ENCODE peak calls at places on chromosome 19, in six cellular contexts. One of them, this sample, is unnamed.

GRCh38 chr19:32599258-32599657 is 18.3 kb downstream of the PDCD5 start:
- DNase-seq in GM12878: no peak
- DNase-seq in K562: no peak
- DNase-seq in H1: no peak
- DNase-seq in HepG2: no peak
- DNase-seq in HCT116: no peak
- DNase-seq in this sample: no peak

GRCh38 chr19:15452111-15453047 is 2.6 kb upstream of the WIZ start:
- DNase-seq in HepG2: peak; percentile 69
- DNase-seq in GM12878: no peak
- DNase-seq in K562: peak; percentile 99
- DNase-seq in HCT116: peak; percentile 91
- DNase-seq in H1: peak; percentile 91
- DNase-seq in this sample: peak; percentile 89

GRCh38 chr19:20278342-20278741 is 111.3 kb downstream of the ZNF486 start:
- DNase-seq in GM12878: no peak
- DNase-seq in HCT116: no peak
- DNase-seq in K562: no peak
- DNase-seq in HepG2: peak; percentile 30
- DNase-seq in H1: no peak
- DNase-seq in this sample: no peak

GRCh38 chr19:15379996-15380647 is 535 bp upstream of the AKAP8 start:
- DNase-seq in HCT116: peak; percentile 23
- DNase-seq in K562: peak; percentile 68
- DNase-seq in HepG2: peak; percentile 48
- DNase-seq in GM12878: no peak
- DNase-seq in H1: peak; percentile 68
- DNase-seq in this sample: peak; percentile 70

GRCh38 chr19:20968092-20968491 is 45.0 kb downstream of the ZNF85 start:
- DNase-seq in HCT116: no peak
- DNase-seq in HepG2: no peak
- DNase-seq in K562: no peak
- DNase-seq in H1: no peak
- DNase-seq in GM12878: no peak
- DNase-seq in this sample: no peak

GRCh38 chr19:39411006-39411831 is 1.2 kb upstream of the PLEKHG2 start:
- DNase-seq in HepG2: peak; percentile 88
- DNase-seq in K562: no peak
- DNase-seq in H1: no peak
- DNase-seq in HCT116: no peak
- DNase-seq in GM12878: no peak
- DNase-seq in this sample: no peak

GRCh38 chr19:51546650-51547396 is 15.4 kb upstream of the SIGLEC6 start:
- DNase-seq in HCT116: no peak
- DNase-seq in K562: peak; percentile 79
- DNase-seq in H1: no peak
- DNase-seq in HepG2: no peak
- DNase-seq in GM12878: no peak
- DNase-seq in this sample: no peak

GRCh38 chr19:51891193-51891747 is 3.5 kb upstream of the ZNF577 start:
- DNase-seq in HepG2: no peak
- DNase-seq in HCT116: no peak
- DNase-seq in K562: no peak
- DNase-seq in H1: no peak
- DNase-seq in GM12878: no peak
- DNase-seq in this sample: no peak

GRCh38 chr19:11617207-11618062 is 20.2 kb downstream of the ZNF627 start:
- DNase-seq in GM12878: no peak
- DNase-seq in HepG2: no peak
- DNase-seq in H1: no peak
- DNase-seq in K562: no peak
- DNase-seq in HCT116: no peak
- DNase-seq in this sample: no peak

GRCh38 chr19:30671622-30672051 is 299.5 kb downstream of the ZNF536 start:
- DNase-seq in HepG2: no peak
- DNase-seq in H1: no peak
- DNase-seq in GM12878: no peak
- DNase-seq in HCT116: no peak
- DNase-seq in K562: no peak
- DNase-seq in this sample: no peak

GRCh38 chr19:45169602-45170001 is 8.4 kb downstream of the TRAPPC6A start:
- DNase-seq in K562: no peak
- DNase-seq in H1: no peak
- DNase-seq in GM12878: no peak
- DNase-seq in HCT116: no peak
- DNase-seq in HepG2: no peak
- DNase-seq in this sample: no peak

GRCh38 chr19:58497634-58498170 is 14.1 kb downstream of the SLC27A5 start:
- DNase-seq in H1: no peak
- DNase-seq in HCT116: no peak
- DNase-seq in GM12878: no peak
- DNase-seq in K562: no peak
- DNase-seq in HepG2: no peak
- DNase-seq in this sample: no peak

GRCh38 chr19:54459282-54460229 is 4.0 kb downstream of the LENG9 start:
- DNase-seq in K562: no peak
- DNase-seq in GM12878: no peak
- DNase-seq in HCT116: no peak
- DNase-seq in HepG2: no peak
- DNase-seq in H1: no peak
- DNase-seq in this sample: no peak

GRCh38 chr19:53183146-53183545 is 10.0 kb downstream of the ZNF665 start:
- DNase-seq in HCT116: no peak
- DNase-seq in HepG2: no peak
- DNase-seq in K562: no peak
- DNase-seq in H1: no peak
- DNase-seq in GM12878: no peak
- DNase-seq in this sample: no peak

GRCh38 chr19:10424011-10424637 is 3.8 kb downstream of the PDE4A start:
- DNase-seq in H1: no peak
- DNase-seq in HCT116: no peak
- DNase-seq in HepG2: peak; percentile 58
- DNase-seq in GM12878: no peak
- DNase-seq in K562: peak; percentile 88
- DNase-seq in this sample: no peak

GRCh38 chr19:54137913-54138776 is 583 bp downstream of the CNOT3 start:
- DNase-seq in H1: no peak
- DNase-seq in GM12878: no peak
- DNase-seq in K562: peak; percentile 36
- DNase-seq in HCT116: no peak
- DNase-seq in HepG2: no peak
- DNase-seq in this sample: no peak

GRCh38 chr19:12155324-12155723 is 1.2 kb downstream of the ZNF625 start:
- DNase-seq in HepG2: no peak
- DNase-seq in HCT116: no peak
- DNase-seq in K562: no peak
- DNase-seq in H1: no peak
- DNase-seq in GM12878: no peak
- DNase-seq in this sample: no peak

GRCh38 chr19:51375504-51376221 is 3.2 kb upstream of the NKG7 start:
- DNase-seq in HCT116: no peak
- DNase-seq in GM12878: peak; percentile 61
- DNase-seq in H1: no peak
- DNase-seq in K562: no peak
- DNase-seq in HepG2: no peak
- DNase-seq in this sample: no peak

GRCh38 chr19:10816691-10817090 is 19.3 kb downstream of the TMED1 start:
- DNase-seq in K562: no peak
- DNase-seq in H1: no peak
- DNase-seq in GM12878: no peak
- DNase-seq in HCT116: no peak
- DNase-seq in HepG2: no peak
- DNase-seq in this sample: no peak

GRCh38 chr19:54311486-54311885 is 1.5 kb downstream of the LILRA5 start:
- DNase-seq in HCT116: no peak
- DNase-seq in GM12878: no peak
- DNase-seq in H1: no peak
- DNase-seq in K562: no peak
- DNase-seq in HepG2: no peak
- DNase-seq in this sample: no peak

GRCh38 chr19:55443045-55443823 is at the start of gene SHISA7:
- DNase-seq in HCT116: no peak
- DNase-seq in GM12878: no peak
- DNase-seq in HepG2: no peak
- DNase-seq in K562: peak; percentile 28
- DNase-seq in H1: no peak
- DNase-seq in this sample: no peak

GRCh38 chr19:4930664-4931063 is 21.4 kb downstream of the UHRF1 start:
- DNase-seq in H1: no peak
- DNase-seq in HepG2: no peak
- DNase-seq in K562: peak; percentile 28
- DNase-seq in HCT116: no peak
- DNase-seq in GM12878: no peak
- DNase-seq in this sample: no peak

GRCh38 chr19:46723023-46723461 is 6.1 kb upstream of the PRKD2 start:
- DNase-seq in K562: no peak
- DNase-seq in HCT116: no peak
- DNase-seq in H1: no peak
- DNase-seq in GM12878: no peak
- DNase-seq in HepG2: no peak
- DNase-seq in this sample: no peak

GRCh38 chr19:16509141-16510061 is 13.2 kb downstream of the C19orf44 start:
- DNase-seq in HCT116: no peak
- DNase-seq in K562: no peak
- DNase-seq in H1: no peak
- DNase-seq in HepG2: no peak
- DNase-seq in GM12878: no peak
- DNase-seq in this sample: no peak

GRCh38 chr19:49997709-49998108 is 27.5 kb downstream of the VRK3 start:
- DNase-seq in H1: no peak
- DNase-seq in K562: peak; percentile 79
- DNase-seq in HCT116: peak; percentile 49
- DNase-seq in HepG2: peak; percentile 56
- DNase-seq in GM12878: peak; percentile 26
- DNase-seq in this sample: no peak

GRCh38 chr19:13841339-13842293 is 35.3 kb upstream of the NANOS3 start:
- DNase-seq in GM12878: no peak
- DNase-seq in K562: no peak
- DNase-seq in H1: no peak
- DNase-seq in HCT116: no peak
- DNase-seq in HepG2: no peak
- DNase-seq in this sample: no peak

GRCh38 chr19:35712529-35712909 is 5.3 kb upstream of the KMT2B start:
- DNase-seq in H1: no peak
- DNase-seq in HCT116: no peak
- DNase-seq in K562: no peak
- DNase-seq in GM12878: no peak
- DNase-seq in HepG2: no peak
- DNase-seq in this sample: no peak

GRCh38 chr19:46221981-46222610 is 7.4 kb upstream of the IGFL1 start:
- DNase-seq in K562: no peak
- DNase-seq in HepG2: no peak
- DNase-seq in H1: no peak
- DNase-seq in GM12878: no peak
- DNase-seq in HCT116: no peak
- DNase-seq in this sample: no peak

GRCh38 chr19:51387924-51388389 is at the start of gene LIM2:
- DNase-seq in GM12878: no peak
- DNase-seq in H1: no peak
- DNase-seq in K562: no peak
- DNase-seq in HepG2: peak; percentile 59
- DNase-seq in HCT116: no peak
- DNase-seq in this sample: no peak

GRCh38 chr19:11984986-11985385 is 20.1 kb downstream of the ZNF763 start:
- DNase-seq in GM12878: no peak
- DNase-seq in K562: peak; percentile 16
- DNase-seq in HepG2: peak; percentile 39
- DNase-seq in HCT116: no peak
- DNase-seq in H1: no peak
- DNase-seq in this sample: no peak

GRCh38 chr19:48991011-48991609 is 2.0 kb downstream of the GYS1 start:
- DNase-seq in HepG2: no peak
- DNase-seq in H1: no peak
- DNase-seq in HCT116: no peak
- DNase-seq in GM12878: no peak
- DNase-seq in K562: no peak
- DNase-seq in this sample: no peak
- H3K4me1 ChIP-seq in HepG2: peaks cover 35% of the 10 kb centered on the region
- H3K4me1 ChIP-seq in H1: no peaks in the 10 kb centered on the region
- H3K4me1 ChIP-seq in HCT116: peaks cover 19% of the 10 kb centered on the region
- H3K4me1 ChIP-seq in GM12878: peaks cover 3% of the 10 kb centered on the region
- H3K4me1 ChIP-seq in K562: peaks cover 35% of the 10 kb centered on the region
- H3K4me1 ChIP-seq in this sample: peaks cover 17% of the 10 kb centered on the region

GRCh38 chr19:6705931-6706632 is 14.4 kb downstream of the C3 start:
- DNase-seq in HCT116: no peak
- DNase-seq in HepG2: no peak
- DNase-seq in GM12878: no peak
- DNase-seq in H1: no peak
- DNase-seq in K562: no peak
- DNase-seq in this sample: no peak
- TF ChIP-seq ZNF274 in HCT116: no peak
- TF ChIP-seq ZNF274 in HepG2: no peak
- TF ChIP-seq ZNF274 in GM12878: no peak
- TF ChIP-seq ZNF274 in H1: no peak
- TF ChIP-seq ZNF274 in K562: no peak
- TF ChIP-seq ZNF274 in this sample: no peak

DNA sequence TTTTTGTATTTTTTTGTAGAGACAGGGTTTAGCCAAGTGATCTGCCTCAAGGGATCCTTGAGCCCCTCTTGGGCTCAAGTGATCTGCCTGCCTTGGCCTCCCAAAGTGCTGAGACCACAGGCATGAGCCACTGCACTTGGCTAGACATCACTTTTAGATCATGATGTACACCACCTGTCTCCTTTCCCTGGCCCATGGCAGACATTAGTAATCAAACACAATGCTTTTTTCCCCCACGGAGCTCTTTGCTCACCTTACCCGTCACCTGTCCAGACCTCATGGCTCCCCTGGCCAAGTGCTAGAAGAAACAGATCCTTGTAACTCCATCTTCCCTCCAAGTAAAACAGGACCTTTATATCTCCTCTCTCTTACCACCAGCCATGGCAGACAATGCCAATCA is 18.4 kb downstream of the NUMBL start:
- DNase-seq in H1: no peak
- DNase-seq in GM12878: no peak
- DNase-seq in HCT116: no peak
- DNase-seq in HepG2: no peak
- DNase-seq in K562: no peak
- DNase-seq in this sample: no peak
- H3K36me3 ChIP-seq in H1: peaks cover 36% of the 10 kb centered on the region
- H3K36me3 ChIP-seq in GM12878: peaks cover 2% of the 10 kb centered on the region
- H3K36me3 ChIP-seq in HCT116: peaks cover 56% of the 10 kb centered on the region
- H3K36me3 ChIP-seq in HepG2: no peaks in the 10 kb centered on the region
- H3K36me3 ChIP-seq in K562: peaks cover 93% of the 10 kb centered on the region
- H3K36me3 ChIP-seq in this sample: peaks cover 89% of the 10 kb centered on the region

GRCh38 chr19:9109959-9110358 is 2.7 kb upstream of the OR7G2 start:
- DNase-seq in K562: no peak
- DNase-seq in GM12878: no peak
- DNase-seq in HepG2: peak; percentile 5
- DNase-seq in HCT116: no peak
- DNase-seq in H1: no peak
- DNase-seq in this sample: no peak
- H3K4me1 ChIP-seq in K562: no peaks in the 10 kb centered on the region
- H3K4me1 ChIP-seq in GM12878: no peaks in the 10 kb centered on the region
- H3K4me1 ChIP-seq in HepG2: peaks cover 14% of the 10 kb centered on the region
- H3K4me1 ChIP-seq in HCT116: no peaks in the 10 kb centered on the region
- H3K4me1 ChIP-seq in H1: no peaks in the 10 kb centered on the region
- H3K4me1 ChIP-seq in this sample: no peaks in the 10 kb centered on the region

This sample was measured in NT2/D1.